ENCODE peak calls at places on chromosomes 4 and X, in seven cellular contexts. One of them, this sample, is unnamed.
A peak's percentile ranks its signal among the peaks of the same experiment; 100 is the strongest.

GRCh38 chrX:39309721-39310152 is 508.5 kb downstream of the MID1IP1 start:
- DNase-seq in astrocyte: peak; percentile 53
- DNase-seq in activated CD4-positive, alpha-beta memory T cell treated with anti-CD3 and anti-CD28 coated beads, Interleukin-2, amount 10 ng/mL, durations not matched to agents 7 days and 5 days: peak; percentile 48
- DNase-seq in nephron progenitor cell: peak; percentile 6
- DNase-seq in T-cell: peak; percentile 28
- DNase-seq in occipital lobe: no peak
- DNase-seq in fibroblast of the aortic adventitia: no peak
- DNase-seq in this sample: peak; percentile 19

GRCh38 chrX:1380672-1381233 is 11.2 kb downstream of the SLC25A6 start:
- DNase-seq in astrocyte: no peak
- DNase-seq in activated CD4-positive, alpha-beta memory T cell treated with anti-CD3 and anti-CD28 coated beads, Interleukin-2, amount 10 ng/mL, durations not matched to agents 7 days and 5 days: no peak
- DNase-seq in nephron progenitor cell: no peak
- DNase-seq in T-cell: no peak
- DNase-seq in occipital lobe: no peak
- DNase-seq in fibroblast of the aortic adventitia: no peak
- DNase-seq in this sample: no peak

GRCh38 chr4:145812902-145813301 is 125.7 kb downstream of the ZNF827 start:
- DNase-seq in astrocyte: peak; percentile 47
- DNase-seq in activated CD4-positive, alpha-beta memory T cell treated with anti-CD3 and anti-CD28 coated beads, Interleukin-2, amount 10 ng/mL, durations not matched to agents 7 days and 5 days: no peak
- DNase-seq in nephron progenitor cell: no peak
- DNase-seq in T-cell: no peak
- DNase-seq in occipital lobe: no peak
- DNase-seq in fibroblast of the aortic adventitia: no peak
- DNase-seq in this sample: peak; percentile 77

GRCh38 chr4:188127157-188127874 is 11.9 kb upstream of the TRIML1 start:
- DNase-seq in astrocyte: peak; percentile 49
- DNase-seq in activated CD4-positive, alpha-beta memory T cell treated with anti-CD3 and anti-CD28 coated beads, Interleukin-2, amount 10 ng/mL, durations not matched to agents 7 days and 5 days: no peak
- DNase-seq in nephron progenitor cell: no peak
- DNase-seq in T-cell: no peak
- DNase-seq in occipital lobe: peak; percentile 30
- DNase-seq in fibroblast of the aortic adventitia: no peak
- DNase-seq in this sample: peak; percentile 51

GRCh38 chr4:47674173-47674572 is 163.7 kb downstream of the CORIN start:
- DNase-seq in astrocyte: no peak
- DNase-seq in activated CD4-positive, alpha-beta memory T cell treated with anti-CD3 and anti-CD28 coated beads, Interleukin-2, amount 10 ng/mL, durations not matched to agents 7 days and 5 days: no peak
- DNase-seq in nephron progenitor cell: no peak
- DNase-seq in T-cell: no peak
- DNase-seq in occipital lobe: no peak
- DNase-seq in fibroblast of the aortic adventitia: no peak
- DNase-seq in this sample: no peak

GRCh38 chr4:128583753-128584712 is 225.5 kb upstream of the JADE1 start:
- DNase-seq in astrocyte: no peak
- DNase-seq in activated CD4-positive, alpha-beta memory T cell treated with anti-CD3 and anti-CD28 coated beads, Interleukin-2, amount 10 ng/mL, durations not matched to agents 7 days and 5 days: no peak
- DNase-seq in nephron progenitor cell: no peak
- DNase-seq in T-cell: no peak
- DNase-seq in occipital lobe: no peak
- DNase-seq in fibroblast of the aortic adventitia: peak; percentile 53
- DNase-seq in this sample: no peak

GRCh38 chrX:20523626-20524312 is 257.1 kb upstream of the RPS6KA3 start:
- DNase-seq in astrocyte: no peak
- DNase-seq in activated CD4-positive, alpha-beta memory T cell treated with anti-CD3 and anti-CD28 coated beads, Interleukin-2, amount 10 ng/mL, durations not matched to agents 7 days and 5 days: peak; percentile 18
- DNase-seq in nephron progenitor cell: no peak
- DNase-seq in T-cell: no peak
- DNase-seq in occipital lobe: no peak
- DNase-seq in fibroblast of the aortic adventitia: no peak
- DNase-seq in this sample: no peak

GRCh38 chr4:185283723-185284122 is 74.3 kb downstream of the SNX25 start:
- DNase-seq in astrocyte: peak; percentile 52
- DNase-seq in activated CD4-positive, alpha-beta memory T cell treated with anti-CD3 and anti-CD28 coated beads, Interleukin-2, amount 10 ng/mL, durations not matched to agents 7 days and 5 days: no peak
- DNase-seq in nephron progenitor cell: no peak
- DNase-seq in T-cell: no peak
- DNase-seq in occipital lobe: no peak
- DNase-seq in fibroblast of the aortic adventitia: peak; percentile 59
- DNase-seq in this sample: peak; percentile 34

GRCh38 chr4:7394681-7395451 is 39.9 kb downstream of the PSAPL1 start:
- DNase-seq in astrocyte: no peak
- DNase-seq in activated CD4-positive, alpha-beta memory T cell treated with anti-CD3 and anti-CD28 coated beads, Interleukin-2, amount 10 ng/mL, durations not matched to agents 7 days and 5 days: peak; percentile 14
- DNase-seq in nephron progenitor cell: no peak
- DNase-seq in T-cell: no peak
- DNase-seq in occipital lobe: no peak
- DNase-seq in fibroblast of the aortic adventitia: no peak
- DNase-seq in this sample: no peak

GRCh38 chrX:14936561-14936960 is 63.3 kb downstream of the MOSPD2 start:
- DNase-seq in astrocyte: peak; percentile 73
- DNase-seq in activated CD4-positive, alpha-beta memory T cell treated with anti-CD3 and anti-CD28 coated beads, Interleukin-2, amount 10 ng/mL, durations not matched to agents 7 days and 5 days: no peak
- DNase-seq in nephron progenitor cell: no peak
- DNase-seq in T-cell: no peak
- DNase-seq in occipital lobe: no peak
- DNase-seq in fibroblast of the aortic adventitia: peak; percentile 62
- DNase-seq in this sample: peak; percentile 54

GRCh38 chr4:98694076-98694475 is 35.7 kb upstream of the TSPAN5 start:
- DNase-seq in astrocyte: no peak
- DNase-seq in activated CD4-positive, alpha-beta memory T cell treated with anti-CD3 and anti-CD28 coated beads, Interleukin-2, amount 10 ng/mL, durations not matched to agents 7 days and 5 days: no peak
- DNase-seq in nephron progenitor cell: no peak
- DNase-seq in T-cell: no peak
- DNase-seq in occipital lobe: no peak
- DNase-seq in fibroblast of the aortic adventitia: no peak
- DNase-seq in this sample: no peak

GRCh38 chrX:14028473-14028872 is 1.2 kb downstream of the GEMIN8 start:
- DNase-seq in astrocyte: no peak
- DNase-seq in activated CD4-positive, alpha-beta memory T cell treated with anti-CD3 and anti-CD28 coated beads, Interleukin-2, amount 10 ng/mL, durations not matched to agents 7 days and 5 days: no peak
- DNase-seq in nephron progenitor cell: no peak
- DNase-seq in T-cell: no peak
- DNase-seq in occipital lobe: no peak
- DNase-seq in fibroblast of the aortic adventitia: no peak
- DNase-seq in this sample: no peak

GRCh38 chr4:86846921-86847320 is 2.3 kb downstream of the SLC10A6 start:
- DNase-seq in astrocyte: peak; percentile 41
- DNase-seq in activated CD4-positive, alpha-beta memory T cell treated with anti-CD3 and anti-CD28 coated beads, Interleukin-2, amount 10 ng/mL, durations not matched to agents 7 days and 5 days: no peak
- DNase-seq in nephron progenitor cell: no peak
- DNase-seq in T-cell: no peak
- DNase-seq in occipital lobe: no peak
- DNase-seq in fibroblast of the aortic adventitia: peak; percentile 86
- DNase-seq in this sample: peak; percentile 8

GRCh38 chrX:65755786-65756185 is 88.3 kb downstream of the MSN start:
- DNase-seq in astrocyte: no peak
- DNase-seq in activated CD4-positive, alpha-beta memory T cell treated with anti-CD3 and anti-CD28 coated beads, Interleukin-2, amount 10 ng/mL, durations not matched to agents 7 days and 5 days: no peak
- DNase-seq in nephron progenitor cell: no peak
- DNase-seq in T-cell: no peak
- DNase-seq in occipital lobe: no peak
- DNase-seq in fibroblast of the aortic adventitia: no peak
- DNase-seq in this sample: no peak

GRCh38 chrX:10048695-10049094 is 81.5 kb downstream of the CLDN34 start:
- DNase-seq in astrocyte: no peak
- DNase-seq in activated CD4-positive, alpha-beta memory T cell treated with anti-CD3 and anti-CD28 coated beads, Interleukin-2, amount 10 ng/mL, durations not matched to agents 7 days and 5 days: no peak
- DNase-seq in nephron progenitor cell: no peak
- DNase-seq in T-cell: no peak
- DNase-seq in occipital lobe: no peak
- DNase-seq in fibroblast of the aortic adventitia: peak; percentile 30
- DNase-seq in this sample: no peak

GRCh38 chrX:17860179-17860780 is 818 bp downstream of the RAI2 start:
- DNase-seq in astrocyte: no peak
- DNase-seq in activated CD4-positive, alpha-beta memory T cell treated with anti-CD3 and anti-CD28 coated beads, Interleukin-2, amount 10 ng/mL, durations not matched to agents 7 days and 5 days: no peak
- DNase-seq in nephron progenitor cell: peak; percentile 25
- DNase-seq in T-cell: no peak
- DNase-seq in occipital lobe: no peak
- DNase-seq in fibroblast of the aortic adventitia: peak; percentile 2
- DNase-seq in this sample: no peak

GRCh38 chr4:10161146-10161545 is 44.5 kb upstream of the WDR1 start:
- DNase-seq in astrocyte: no peak
- DNase-seq in activated CD4-positive, alpha-beta memory T cell treated with anti-CD3 and anti-CD28 coated beads, Interleukin-2, amount 10 ng/mL, durations not matched to agents 7 days and 5 days: no peak
- DNase-seq in nephron progenitor cell: no peak
- DNase-seq in T-cell: no peak
- DNase-seq in occipital lobe: no peak
- DNase-seq in fibroblast of the aortic adventitia: peak; percentile 55
- DNase-seq in this sample: peak; percentile 29

GRCh38 chrX:5829469-5829868 is 399.2 kb downstream of the NLGN4X start:
- DNase-seq in astrocyte: no peak
- DNase-seq in activated CD4-positive, alpha-beta memory T cell treated with anti-CD3 and anti-CD28 coated beads, Interleukin-2, amount 10 ng/mL, durations not matched to agents 7 days and 5 days: no peak
- DNase-seq in nephron progenitor cell: no peak
- DNase-seq in T-cell: no peak
- DNase-seq in occipital lobe: no peak
- DNase-seq in fibroblast of the aortic adventitia: no peak
- DNase-seq in this sample: no peak

GRCh38 chr4:123856689-123857545 is 460.3 kb downstream of the SPRY1 start:
- DNase-seq in astrocyte: peak; percentile 40
- DNase-seq in activated CD4-positive, alpha-beta memory T cell treated with anti-CD3 and anti-CD28 coated beads, Interleukin-2, amount 10 ng/mL, durations not matched to agents 7 days and 5 days: no peak
- DNase-seq in nephron progenitor cell: peak; percentile 20
- DNase-seq in T-cell: no peak
- DNase-seq in occipital lobe: no peak
- DNase-seq in fibroblast of the aortic adventitia: peak; percentile 61
- DNase-seq in this sample: peak; percentile 65

GRCh38 chrX:109374276-109374960 is 107.5 kb downstream of the GUCY2F start:
- DNase-seq in astrocyte: peak; percentile 7
- DNase-seq in activated CD4-positive, alpha-beta memory T cell treated with anti-CD3 and anti-CD28 coated beads, Interleukin-2, amount 10 ng/mL, durations not matched to agents 7 days and 5 days: no peak
- DNase-seq in nephron progenitor cell: no peak
- DNase-seq in T-cell: no peak
- DNase-seq in occipital lobe: no peak
- DNase-seq in fibroblast of the aortic adventitia: no peak
- DNase-seq in this sample: peak; percentile 38

GRCh38 chr4:140426610-140427103 is 791 bp downstream of the CLGN start:
- DNase-seq in astrocyte: no peak
- DNase-seq in activated CD4-positive, alpha-beta memory T cell treated with anti-CD3 and anti-CD28 coated beads, Interleukin-2, amount 10 ng/mL, durations not matched to agents 7 days and 5 days: no peak
- DNase-seq in nephron progenitor cell: peak; percentile 55
- DNase-seq in T-cell: no peak
- DNase-seq in occipital lobe: no peak
- DNase-seq in fibroblast of the aortic adventitia: no peak
- DNase-seq in this sample: no peak

GRCh38 chr4:129384974-129385373 is 289.0 kb downstream of the C4orf33 start:
- DNase-seq in astrocyte: no peak
- DNase-seq in activated CD4-positive, alpha-beta memory T cell treated with anti-CD3 and anti-CD28 coated beads, Interleukin-2, amount 10 ng/mL, durations not matched to agents 7 days and 5 days: no peak
- DNase-seq in nephron progenitor cell: no peak
- DNase-seq in T-cell: no peak
- DNase-seq in occipital lobe: no peak
- DNase-seq in fibroblast of the aortic adventitia: no peak
- DNase-seq in this sample: no peak

GRCh38 chr4:168124008-168124641 is 31.8 kb downstream of the ANXA10 start:
- DNase-seq in astrocyte: peak; percentile 59
- DNase-seq in activated CD4-positive, alpha-beta memory T cell treated with anti-CD3 and anti-CD28 coated beads, Interleukin-2, amount 10 ng/mL, durations not matched to agents 7 days and 5 days: no peak
- DNase-seq in nephron progenitor cell: no peak
- DNase-seq in T-cell: no peak
- DNase-seq in occipital lobe: no peak
- DNase-seq in fibroblast of the aortic adventitia: peak; percentile 64
- DNase-seq in this sample: peak; percentile 29